ENCODE peak calls at places on chromosomes 1 and 21, in five cellular contexts. K is mesenchymal stem cell, G is IMR-90, V is fibroblast of lung, J is keratinocyte. S is an unnamed sample.

GRCh38 chr1:25944986-25945385 is 38.8 kb upstream of the STMN1 start:
- DNase-seq in K (peak; percentile 38), G (peak; percentile 55), V (no peak), J (no peak), S (no peak)

GRCh38 chr1:95169544-95169943 is 52.4 kb downstream of the TLCD4 start:
- DNase-seq in K (no peak), G (no peak), V (no peak), J (peak; percentile 19), S (no peak)

GRCh38 chr1:182259229-182259872 is 132.2 kb downstream of the GLUL start:
- DNase-seq in K (peak; percentile 10), G (no peak), V (peak; percentile 12), J (peak; percentile 11), S (no peak)

GRCh38 chr1:210438928-210439841 is 110.5 kb downstream of the HHAT start:
- DNase-seq in K (peak; percentile 96), G (peak; percentile 98), V (peak; percentile 49), J (peak; percentile 88), S (peak; percentile 34)

GRCh38 chr1:100643430-100644196 is 75.9 kb upstream of the VCAM1 start:
- DNase-seq in K (no peak), G (peak; percentile 58), V (peak; percentile 22), J (no peak), S (peak; percentile 70)

GRCh38 chr1:3702990-3703728 is 49.1 kb upstream of the CCDC27 start:
- DNase-seq in K (no peak), G (peak; percentile 10), V (no peak), J (peak; percentile 52), S (no peak)

GRCh38 chr1:18854331-18855025 is 5.0 kb downstream of the TAS1R2 start:
- DNase-seq in K (no peak), G (no peak), V (no peak), J (no peak), S (no peak)

GRCh38 chr1:169305948-169306347 is 61.6 kb downstream of the NME7 start:
- DNase-seq in K (no peak), G (no peak), V (no peak), J (no peak), S (no peak)

GRCh38 chr21:33384851-33385331 is 18.3 kb upstream of the IFNGR2 start:
- DNase-seq in K (peak; percentile 41), G (peak; percentile 43), V (peak; percentile 64), J (no peak), S (no peak)

GRCh38 chr21:33386222-33386784 is 16.9 kb upstream of the IFNGR2 start:
- DNase-seq in K (no peak), G (no peak), V (no peak), J (no peak), S (no peak)

GRCh38 chr21:33380483-33380998 is 22.7 kb upstream of the IFNGR2 start:
- DNase-seq in K (peak; percentile 95), G (peak; percentile 96), V (peak; percentile 92), J (peak; percentile 86), S (peak; percentile 93)

GRCh38 chr21:33388188-33388587 is 15.0 kb upstream of the IFNGR2 start:
- DNase-seq in K (no peak), G (no peak), V (no peak), J (no peak), S (no peak)

DNA sequence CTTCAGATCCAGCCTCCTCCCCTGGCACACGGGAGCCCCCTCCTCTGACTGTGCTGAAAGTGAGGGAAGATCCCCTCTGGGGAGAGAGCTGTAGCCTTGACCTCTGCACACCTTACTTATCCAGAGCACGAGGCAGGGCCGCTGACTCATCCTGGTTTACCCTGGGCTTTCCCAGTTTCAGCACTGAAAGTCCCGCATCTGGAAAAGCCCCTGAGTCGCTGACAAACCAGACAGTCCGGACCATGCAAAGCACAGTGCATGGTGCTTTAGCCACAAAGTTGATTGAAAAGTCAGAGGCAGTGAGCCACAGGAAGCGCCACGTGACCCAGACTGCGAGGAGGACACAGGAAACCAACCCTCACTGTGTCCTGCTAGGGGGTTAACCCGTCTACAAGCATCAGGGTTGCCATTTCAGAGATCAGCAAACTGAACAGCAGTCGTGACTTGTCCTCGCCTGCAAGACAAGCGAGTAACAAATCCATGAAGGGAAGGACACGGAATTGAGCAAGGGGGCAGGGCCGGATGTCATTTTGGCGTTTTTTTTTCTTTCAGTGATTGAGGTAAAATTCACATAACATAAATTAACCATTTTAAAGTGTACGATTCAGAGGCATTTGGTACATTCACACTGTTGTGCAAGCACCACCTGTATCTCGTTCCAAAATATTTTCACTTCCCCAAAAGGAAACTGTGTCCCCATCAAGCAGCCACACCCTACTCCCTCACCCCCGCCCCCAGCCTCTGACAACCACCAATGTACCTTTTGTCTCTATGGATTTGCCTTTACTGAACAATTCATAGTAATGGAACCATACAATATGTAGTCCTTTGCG is 19.9 kb upstream of the IFNGR2 start:
- DNase-seq in K (peak; percentile 98), G (peak; percentile 94), V (peak; percentile 74), J (no peak), S (peak; percentile 87)
- H3K9ac ChIP-seq in K (peak overlapping the region; percentile 66), G (no peak overlapping the region), V (no peak overlapping the region), J (peak overlapping the region; percentile 86), S (no peak overlapping the region)

DNA sequence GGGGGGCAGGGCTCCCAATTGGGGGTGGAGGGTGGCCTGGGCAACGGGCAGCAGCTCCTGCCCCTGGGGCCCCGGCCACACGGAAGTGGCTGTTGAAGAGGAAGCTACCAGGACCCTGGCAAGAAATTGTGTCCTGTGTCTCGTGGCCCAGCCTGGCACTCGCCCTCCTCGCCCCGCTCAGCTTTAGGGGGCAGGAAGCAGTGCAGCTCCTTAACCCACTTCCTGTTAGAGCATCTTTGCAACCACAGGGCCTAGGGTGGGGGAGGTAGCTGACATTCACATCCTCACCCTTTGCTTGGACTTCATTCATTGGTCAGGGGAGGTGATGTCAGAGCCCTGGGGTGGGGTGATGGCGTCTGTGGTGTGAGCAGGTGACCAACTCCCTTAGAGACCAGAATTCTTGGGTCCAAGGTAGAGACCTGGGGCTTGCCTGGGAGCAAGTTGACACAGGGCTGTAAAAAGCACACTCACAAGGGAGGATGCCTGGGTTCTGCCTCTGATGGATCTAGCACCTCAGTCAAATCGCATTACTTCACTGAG is at the start of gene ARHGAP30:
- DNase-seq in K (no peak), G (no peak), V (no peak), J (no peak), S (no peak)
- H3K9ac ChIP-seq in K (no peak within 1 kb of the TSS), G (no peak within 1 kb of the TSS), V (no peak within 1 kb of the TSS), J (no peak within 1 kb of the TSS), S (no peak within 1 kb of the TSS)

DNA sequence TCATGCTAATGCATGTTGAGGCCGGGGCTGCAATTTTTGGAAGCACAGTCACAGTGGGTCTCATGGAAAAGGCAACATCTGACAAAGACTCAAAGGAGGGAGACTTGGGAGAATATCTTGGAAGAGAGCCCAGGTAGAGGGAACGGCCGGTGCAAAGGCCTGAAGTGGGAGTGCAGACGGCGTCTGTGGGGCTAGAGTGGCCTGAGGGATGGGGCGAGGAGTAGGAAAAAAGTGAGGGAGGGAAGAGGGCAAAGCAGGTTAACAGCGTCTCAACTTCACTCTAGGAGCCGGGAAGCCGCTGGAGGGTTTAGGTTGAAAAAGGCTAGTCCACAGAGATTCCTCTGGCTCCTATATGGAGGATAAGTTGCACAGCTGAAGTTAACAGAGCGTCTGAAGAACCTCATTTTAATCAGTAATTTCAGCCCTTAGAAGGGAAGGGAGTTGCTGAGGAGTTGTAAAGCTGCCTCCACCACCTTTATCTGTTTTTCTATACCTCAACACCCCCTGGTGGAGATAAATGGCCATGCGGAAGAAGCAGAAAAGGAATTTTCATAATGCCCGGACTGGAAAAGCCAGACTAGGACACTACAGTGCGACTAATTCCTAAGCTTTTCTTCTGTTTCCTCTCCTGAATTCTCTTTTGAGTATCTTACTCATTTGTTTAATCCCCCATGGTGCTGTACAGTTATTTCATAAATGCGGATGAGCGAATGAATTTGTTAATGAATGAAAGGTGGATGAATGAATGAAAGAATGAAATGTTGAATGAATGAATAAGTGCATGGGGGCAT is 78.7 kb upstream of the ZNF281 start:
- DNase-seq in K (peak; percentile 79), G (peak; percentile 85), V (peak; percentile 88), J (no peak), S (peak; percentile 72)
- H3K9ac ChIP-seq in K (peak overlapping the region; percentile 71), G (peak overlapping the region; percentile 8), V (no peak overlapping the region), J (no peak overlapping the region), S (no peak overlapping the region)

DNA sequence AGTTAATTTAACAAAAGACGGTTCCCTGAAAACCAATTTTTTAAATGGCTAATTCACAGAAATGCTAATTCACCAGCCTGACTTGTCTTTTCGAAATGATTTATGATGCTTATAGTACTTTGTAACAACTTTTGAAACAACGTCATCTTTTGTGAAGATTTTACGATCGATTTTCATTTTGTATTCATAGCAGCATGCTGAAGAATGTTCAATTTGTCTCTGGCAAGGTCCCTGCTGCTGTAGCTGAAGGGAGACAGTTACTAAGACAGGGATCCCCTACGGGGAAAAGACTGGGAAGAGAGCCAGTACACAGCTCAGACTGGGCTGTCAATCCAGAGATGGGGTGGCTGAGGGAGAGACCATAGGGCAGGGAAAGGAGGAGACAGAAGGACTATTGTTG is 90.7 kb upstream of the SPAG17 start:
- DNase-seq in K (no peak), G (no peak), V (no peak), J (no peak), S (no peak)
- H3K9ac ChIP-seq in K (no peak overlapping the region), G (no peak overlapping the region), V (no peak overlapping the region), J (no peak overlapping the region), S (no peak overlapping the region)

S was measured in endothelial cell of umbilical vein.